ENCODE peak calls at places on chromosomes 16 and 17, in nine cellular contexts. Q is prostate gland; E is thoracic aorta; K is K562; N is breast epithelium; B is mesendoderm; T is esophagus squamous epithelium; O is stomach; W is CD8-positive, alpha-beta memory T cell. R is an unnamed sample. For H3K4me1, the result is how much of the 10 kb centered on the place peaks cover.

GRCh38 chr16:3530371-3530914 is 29.6 kb downstream of the CLUAP1 start:
- DNase-seq in Q (no peak), E (no peak), K (no peak), N (no peak), B (peak), T (no peak), O (no peak), W (no peak), R (no peak)

GRCh38 chr17:55237826-55238196 is 26.9 kb upstream of the HLF start:
- DNase-seq in Q (no peak), E (no peak), K (no peak), N (no peak), B (no peak), T (no peak), O (no peak), W (no peak), R (no peak)

GRCh38 chr17:79978545-79978852 is 57.2 kb downstream of the TBC1D16 start:
- DNase-seq in Q (no peak), E (no peak), K (no peak), N (no peak), B (no peak), T (no peak), O (no peak), W (no peak), R (no peak)

GRCh38 chr17:40886090-40886489 is 1.0 kb upstream of the KRT20 start:
- DNase-seq in Q (no peak), E (no peak), K (no peak), N (no peak), B (peak), T (no peak), O (no peak), W (no peak), R (peak)

GRCh38 chr16:51184702-51185433 is 33.8 kb upstream of the SALL1 start:
- DNase-seq in Q (no peak), E (no peak), K (no peak), N (no peak), B (no peak), T (no peak), O (no peak), W (no peak), R (no peak)

GRCh38 chr16:25872369-25873070 is 180.8 kb downstream of the HS3ST4 start:
- DNase-seq in Q (no peak), E (no peak), K (no peak), N (no peak), B (no peak), T (no peak), O (no peak), W (no peak), R (no peak)

GRCh38 chr16:15699819-15700218 is 49.8 kb downstream of the NDE1 start:
- DNase-seq in Q (no peak), E (no peak), K (no peak), N (no peak), B (no peak), T (no peak), O (no peak), W (no peak), R (no peak)

GRCh38 chr17:79073016-79073705 is 1.5 kb upstream of the ENGASE start:
- DNase-seq in Q (no peak), E (no peak), K (no peak), N (no peak), B (no peak), T (no peak), O (no peak), W (no peak), R (no peak)

GRCh38 chr17:83146347-83146746 is 66.9 kb downstream of the METRNL start:
- DNase-seq in Q (no peak), E (no peak), K (no peak), N (peak), B (no peak), T (no peak), O (no peak), W (no peak), R (no peak)

GRCh38 chr17:20191066-20191465 is 181.9 kb downstream of the SPECC1 start:
- DNase-seq in Q (no peak), E (no peak), K (no peak), N (no peak), B (no peak), T (no peak), O (no peak), W (no peak), R (no peak)

GRCh38 chr16:68229431-68230175 is 6.3 kb downstream of the ESRP2 start:
- DNase-seq in Q (peak), E (no peak), K (peak), N (no peak), B (peak), T (no peak), O (peak), W (peak), R (peak)

GRCh38 chr17:14321476-14321949 is 20.6 kb downstream of the HS3ST3B1 start:
- DNase-seq in Q (no peak), E (no peak), K (no peak), N (no peak), B (no peak), T (no peak), O (no peak), W (no peak), R (no peak)

GRCh38 chr17:49003557-49004511 is 6.6 kb downstream of the IGF2BP1 start:
- DNase-seq in Q (no peak), E (no peak), K (peak), N (no peak), B (peak), T (no peak), O (no peak), W (no peak), R (no peak)

GRCh38 chr17:82913304-82914043 is 73.7 kb upstream of the ZNF750 start:
- DNase-seq in Q (no peak), E (no peak), K (peak), N (no peak), B (peak), T (no peak), O (peak), W (no peak), R (peak)

GRCh38 chr17:47205419-47205963 is 3.7 kb upstream of the MYL4 start:
- DNase-seq in Q (peak), E (no peak), K (no peak), N (peak), B (peak), T (no peak), O (peak), W (peak), R (peak)

GRCh38 chr16:74998481-74999207 is at the start of gene ZNRF1:
- DNase-seq in Q (peak), E (no peak), K (peak), N (peak), B (peak), T (no peak), O (peak), W (peak), R (peak)

GRCh38 chr16:3094289-3095027 is 4.6 kb downstream of the ZSCAN10 start:
- DNase-seq in Q (no peak), E (no peak), K (peak), N (no peak), B (peak), T (no peak), O (peak), W (peak), R (no peak)

GRCh38 chr17:27466376-27466747 is 10.1 kb downstream of the KSR1 start:
- DNase-seq in Q (no peak), E (no peak), K (no peak), N (no peak), B (no peak), T (no peak), O (no peak), W (no peak), R (no peak)

GRCh38 chr17:63573634-63574033 is 23.4 kb downstream of the DCAF7 start:
- DNase-seq in Q (no peak), E (no peak), K (no peak), N (no peak), B (peak), T (no peak), O (no peak), W (no peak), R (peak)

GRCh38 chr16:12059216-12059769 is 82.8 kb downstream of the SNX29 start:
- DNase-seq in Q (no peak), E (no peak), K (no peak), N (no peak), B (no peak), T (no peak), O (no peak), W (no peak), R (no peak)

GRCh38 chr17:45246861-45247428 is 14.9 kb downstream of the SPATA32 start:
- DNase-seq in Q (no peak), E (no peak), K (peak), N (no peak), B (peak), T (no peak), O (no peak), W (no peak), R (peak)

GRCh38 chr16:85353839-85354622 is 241.8 kb upstream of the CIBAR2 start:
- DNase-seq in Q (peak), E (no peak), K (no peak), N (peak), B (no peak), T (no peak), O (peak), W (no peak), R (peak)

GRCh38 chr16:87457724-87458423 is 35.0 kb downstream of the ZCCHC14 start:
- DNase-seq in Q (no peak), E (no peak), K (no peak), N (peak), B (peak), T (no peak), O (no peak), W (no peak), R (peak)

GRCh38 chr16:50841081-50841886 is 99.4 kb downstream of the CYLD start:
- DNase-seq in Q (no peak), E (no peak), K (peak), N (no peak), B (peak), T (no peak), O (no peak), W (peak), R (no peak)

GRCh38 chr17:16962804-16963203 is 9.1 kb downstream of the TNFRSF13B start:
- DNase-seq in Q (no peak), E (no peak), K (no peak), N (no peak), B (peak), T (no peak), O (no peak), W (no peak), R (peak)

GRCh38 chr17:46818319-46818928 is at the start of gene WNT3:
- DNase-seq in Q (no peak), E (no peak), K (peak), N (no peak), B (peak), T (no peak), O (no peak), W (peak), R (no peak)

GRCh38 chr17:10999484-10999883 is 161.6 kb upstream of the PIRT start:
- DNase-seq in Q (peak), E (no peak), K (no peak), N (no peak), B (no peak), T (no peak), O (no peak), W (no peak), R (no peak)

GRCh38 chr17:28057731-28058246 is 15.3 kb downstream of the NLK start:
- DNase-seq in Q (no peak), E (no peak), K (no peak), N (no peak), B (peak), T (no peak), O (no peak), W (no peak), R (no peak)

GRCh38 chr16:4317471-4318170 is 1.8 kb downstream of the GLIS2 start:
- DNase-seq in Q (no peak), E (no peak), K (no peak), N (no peak), B (no peak), T (no peak), O (no peak), W (no peak), R (peak)

GRCh38 chr17:62653831-62654829 is 26.7 kb downstream of the MRC2 start:
- DNase-seq in Q (peak), E (no peak), K (peak), N (no peak), B (peak), T (no peak), O (peak), W (no peak), R (peak)

GRCh38 chr17:43779145-43780125 is 658 bp upstream of the DUSP3 start:
- DNase-seq in Q (no peak), E (no peak), K (no peak), N (peak), B (peak), T (no peak), O (no peak), W (no peak), R (peak)

GRCh38 chr17:83182620-83183063 is 103.2 kb downstream of the METRNL start:
- DNase-seq in Q (no peak), E (no peak), K (no peak), N (peak), B (no peak), T (no peak), O (no peak), W (no peak), R (no peak)

GRCh38 chr17:74890554-74890953 is 2.9 kb downstream of the FADS6 start:
- DNase-seq in Q (no peak), E (no peak), K (no peak), N (no peak), B (no peak), T (no peak), O (no peak), W (no peak), R (no peak)

GRCh38 chr16:12800751-12801308 is 2.9 kb downstream of the CPPED1 start:
- DNase-seq in Q (no peak), E (no peak), K (no peak), N (no peak), B (no peak), T (no peak), O (no peak), W (no peak), R (no peak)

GRCh38 chr16:85563031-85563430 is 50.1 kb upstream of the GSE1 start:
- DNase-seq in Q (no peak), E (no peak), K (no peak), N (no peak), B (no peak), T (no peak), O (no peak), W (no peak), R (no peak)

GRCh38 chr16:27498020-27498419 is 51.7 kb downstream of the GTF3C1 start:
- DNase-seq in Q (no peak), E (no peak), K (no peak), N (no peak), B (no peak), T (no peak), O (no peak), W (no peak), R (no peak)

GRCh38 chr16:30473231-30474061 is 904 bp downstream of the ITGAL start:
- DNase-seq in Q (no peak), E (no peak), K (no peak), N (no peak), B (no peak), T (no peak), O (no peak), W (peak), R (no peak)

GRCh38 chr17:32520737-32521399 is 34.1 kb downstream of the CDK5R1 start:
- DNase-seq in Q (no peak), E (no peak), K (no peak), N (no peak), B (peak), T (no peak), O (no peak), W (no peak), R (no peak)
- H3K4me1 ChIP-seq in Q (under half), E (under half), K (under half), N (under half), B (under half), T (under half), O (under half), W (half or more), R (under half)

DNA sequence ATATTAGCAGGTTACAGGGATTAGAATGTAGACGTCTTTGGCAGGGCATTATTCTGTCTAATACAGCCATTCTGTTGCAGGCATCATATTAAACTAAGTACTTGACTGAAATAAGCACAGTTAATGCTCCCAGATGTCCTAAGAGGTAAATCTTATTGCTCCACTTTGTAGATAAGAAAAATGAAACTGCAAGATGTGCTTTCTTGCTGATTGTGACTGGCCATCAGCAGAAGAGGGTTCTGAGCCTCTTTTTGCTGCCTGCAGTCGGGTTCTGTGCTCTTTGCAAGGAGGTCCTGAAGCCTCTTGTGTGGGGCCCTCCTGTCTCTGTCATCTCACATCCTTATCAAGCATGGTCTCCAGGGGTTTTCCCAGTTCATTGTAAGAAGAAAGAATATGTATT is 167.1 kb downstream of the KCNJ2 start:
- DNase-seq in Q (no peak), E (no peak), K (no peak), N (no peak), B (no peak), T (no peak), O (no peak), W (no peak), R (no peak)
- H3K4me1 ChIP-seq in Q (under half), E (under half), K (under half), N (under half), B (under half), T (under half), O (under half), W (under half), R (under half)

GRCh38 chr16:80150978-80151705 is 389.7 kb upstream of the DYNLRB2 start:
- DNase-seq in Q (no peak), E (no peak), K (no peak), N (no peak), B (no peak), T (no peak), O (no peak), W (no peak), R (no peak)

GRCh38 chr16:80148826-80149225 is 392.0 kb upstream of the DYNLRB2 start:
- DNase-seq in Q (no peak), E (no peak), K (no peak), N (no peak), B (no peak), T (no peak), O (no peak), W (no peak), R (no peak)

GRCh38 chr16:80147021-80147680 is 393.6 kb upstream of the DYNLRB2 start:
- DNase-seq in Q (no peak), E (no peak), K (no peak), N (no peak), B (no peak), T (no peak), O (no peak), W (no peak), R (peak)

DNA sequence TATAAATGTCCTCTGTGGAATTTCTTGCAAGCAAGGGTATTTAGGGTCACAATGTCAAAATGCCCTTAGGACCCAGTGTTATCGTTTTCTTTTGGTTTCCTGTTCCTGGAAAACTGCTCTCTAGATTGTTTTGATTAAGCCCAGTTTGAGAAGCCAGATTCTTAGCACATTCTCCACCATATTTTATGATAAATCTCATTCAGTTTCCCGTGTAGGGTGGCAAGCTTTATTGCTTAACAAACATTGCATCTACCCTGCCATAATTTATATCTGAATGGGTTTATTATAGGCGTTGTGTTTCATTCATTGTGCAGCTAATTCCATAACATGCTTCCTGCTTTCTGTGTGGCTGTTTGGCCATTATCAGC is 389.1 kb upstream of the DYNLRB2 start:
- DNase-seq in Q (no peak), E (no peak), K (no peak), N (no peak), B (no peak), T (no peak), O (no peak), W (no peak), R (no peak)
- H3K4me1 ChIP-seq in Q (under half), E (under half), K (under half), N (under half), B (under half), T (under half), O (under half), W (under half), R (under half)

GRCh38 chr16:82756283-82756599 is 129.5 kb downstream of the CDH13 start:
- DNase-seq in Q (no peak), E (no peak), K (no peak), N (no peak), B (no peak), T (no peak), O (no peak), W (no peak), R (no peak)
- H3K4me1 ChIP-seq in Q (under half), E (under half), K (under half), N (under half), B (under half), T (under half), O (under half), W (under half), R (under half)

GRCh38 chr17:73595068-73595865 is 49.0 kb downstream of the SDK2 start:
- DNase-seq in Q (peak), E (no peak), K (peak), N (no peak), B (peak), T (no peak), O (peak), W (no peak), R (peak)

GRCh38 chr17:73594025-73594424 is 50.2 kb downstream of the SDK2 start:
- DNase-seq in Q (no peak), E (no peak), K (no peak), N (no peak), B (no peak), T (no peak), O (no peak), W (no peak), R (no peak)

GRCh38 chr17:73595931-73596330 is 48.3 kb downstream of the SDK2 start:
- DNase-seq in Q (no peak), E (no peak), K (no peak), N (no peak), B (no peak), T (no peak), O (no peak), W (no peak), R (no peak)

GRCh38 chr17:73593249-73593965 is 50.8 kb downstream of the SDK2 start:
- DNase-seq in Q (no peak), E (no peak), K (no peak), N (no peak), B (no peak), T (no peak), O (no peak), W (no peak), R (no peak)

GRCh38 chr17:73594598-73594997 is 49.6 kb downstream of the SDK2 start:
- DNase-seq in Q (no peak), E (no peak), K (no peak), N (no peak), B (no peak), T (no peak), O (no peak), W (no peak), R (no peak)
- H3K4me1 ChIP-seq in Q (under half), E (under half), K (under half), N (under half), B (under half), T (under half), O (under half), W (half or more), R (under half)

GRCh38 chr16:70709961-70710360 is 24.1 kb upstream of the MTSS2 start:
- DNase-seq in Q (no peak), E (no peak), K (no peak), N (no peak), B (no peak), T (no peak), O (no peak), W (no peak), R (no peak)
- H3K4me1 ChIP-seq in Q (under half), E (under half), K (under half), N (under half), B (under half), T (half or more), O (under half), W (under half), R (under half)

GRCh38 chr17:81342700-81343070 is 47.6 kb upstream of the SLC38A10 start:
- DNase-seq in Q (no peak), E (no peak), K (no peak), N (no peak), B (peak), T (no peak), O (no peak), W (no peak), R (no peak)
- H3K4me1 ChIP-seq in Q (under half), E (under half), K (half or more), N (under half), B (under half), T (half or more), O (half or more), W (under half), R (under half)

GRCh38 chr17:18326039-18326438 is 10.9 kb downstream of the SMCR8 start:
- DNase-seq in Q (no peak), E (no peak), K (no peak), N (no peak), B (no peak), T (no peak), O (no peak), W (no peak), R (no peak)
- H3K4me1 ChIP-seq in Q (under half), E (under half), K (under half), N (under half), B (under half), T (under half), O (under half), W (under half), R (under half)